ENCODE peak calls at places on chromosomes 16 and 17, in seven cellular contexts. R is Panc1, P is HCT116, S is HepG2, O is upper lobe of left lung, J is K562, Q is GM12878. M is an unnamed sample.
A peak's percentile ranks its signal among the peaks of the same experiment; 100 is the strongest.

GRCh38 chr17:35731932-35732805 is 730 bp downstream of the RASL10B start:
- ATAC-seq in Q (no peak), S (peak; percentile 63), J (no peak), O (peak; percentile 29), P (no peak), R (peak; percentile 14), M (peak; percentile 27)

GRCh38 chr16:11552445-11552844 is 34.3 kb downstream of the LITAF start:
- ATAC-seq in Q (no peak), R (no peak), O (no peak), P (no peak), J (no peak), S (no peak), M (no peak)

GRCh38 chr17:63309021-63309420 is 137.1 kb downstream of the CYB561 start:
- ATAC-seq in S (no peak), J (no peak), O (no peak), R (no peak), P (no peak), Q (no peak), M (no peak)

GRCh38 chr17:68484458-68484857 is 27.2 kb upstream of the WIPI1 start:
- ATAC-seq in O (no peak), S (no peak), Q (no peak), J (no peak), R (no peak), P (no peak), M (no peak)

GRCh38 chr17:79843917-79844815 is 4.9 kb upstream of the CBX4 start:
- ATAC-seq in Q (no peak), J (no peak), O (peak; percentile 78), R (peak; percentile 50), P (peak; percentile 3), S (peak; percentile 65), M (peak; percentile 66)

GRCh38 chr16:50166511-50167500 is 13.7 kb downstream of the TENT4B start:
- ATAC-seq in S (peak; percentile 80), P (peak; percentile 80), O (no peak), J (peak; percentile 44), Q (no peak), R (no peak), M (no peak)

GRCh38 chr17:79802736-79803420 is 6.0 kb upstream of the CBX8 start:
- ATAC-seq in P (no peak), S (peak; percentile 9), R (no peak), J (peak; percentile 93), O (no peak), Q (no peak), M (no peak)

GRCh38 chr17:3602499-3602898 is 6.7 kb downstream of the TRPV1 start:
- ATAC-seq in S (peak; percentile 33), O (no peak), P (peak; percentile 83), R (peak; percentile 44), J (peak; percentile 95), Q (peak; percentile 88), M (no peak)

GRCh38 chr17:73632513-73632912 is 11.7 kb downstream of the SDK2 start:
- ATAC-seq in R (no peak), J (no peak), S (no peak), Q (no peak), O (no peak), P (no peak), M (no peak)

GRCh38 chr17:64403881-64404460 is 13.3 kb upstream of the PECAM1 start:
- ATAC-seq in R (no peak), S (no peak), Q (peak; percentile 79), P (no peak), O (no peak), J (no peak), M (no peak)

GRCh38 chr17:82830249-82830661 is 9.6 kb downstream of the ZNF750 start:
- ATAC-seq in P (no peak), O (peak; percentile 73), R (no peak), Q (no peak), J (no peak), S (no peak), M (peak; percentile 56)

GRCh38 chr17:78779848-78780247 is 2.2 kb downstream of the CYTH1 start:
- ATAC-seq in R (no peak), Q (peak; percentile 33), J (no peak), P (no peak), O (no peak), S (no peak), M (no peak)

GRCh38 chr17:8939496-8940334 is 25.8 kb downstream of the PIK3R5 start:
- ATAC-seq in O (no peak), J (no peak), R (no peak), S (no peak), P (no peak), Q (peak; percentile 69), M (no peak)
- H3K4me3 ChIP-seq in O (no peak overlapping the region), J (no peak overlapping the region), R (no peak overlapping the region), S (no peak overlapping the region), P (no peak overlapping the region), Q (peak overlapping the region; percentile 10), M (no peak overlapping the region)

DNA sequence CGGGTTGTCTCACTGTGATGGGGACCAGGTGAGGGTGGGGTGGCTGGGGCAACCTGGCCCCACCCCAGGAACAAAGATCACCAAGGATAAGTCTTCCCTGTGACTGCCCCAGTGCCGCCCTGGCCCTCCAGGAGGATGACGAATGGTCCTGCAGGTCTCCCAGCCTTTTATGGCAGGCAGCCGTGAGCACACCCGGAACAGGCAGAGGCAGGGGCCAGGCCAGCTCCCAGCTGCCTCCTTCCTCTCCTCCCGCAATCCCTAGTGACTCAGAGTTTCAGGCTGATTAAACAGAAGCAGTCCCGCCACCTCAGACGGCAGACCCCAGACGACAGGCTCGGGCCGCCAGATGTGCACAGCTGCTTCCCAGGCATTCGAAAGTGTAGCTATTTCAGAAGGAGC is 13.3 kb downstream of the JUP start:
- ATAC-seq in S (peak; percentile 75), O (peak; percentile 2), P (peak; percentile 81), Q (no peak), J (no peak), R (peak; percentile 44), M (peak; percentile 57)
- TF ChIP-seq POLR2AphosphoS5 in S (no peak), O (peak; percentile 38), P (peak; percentile 50), Q (no peak), J (no peak), R (no peak), M (no peak)

DNA sequence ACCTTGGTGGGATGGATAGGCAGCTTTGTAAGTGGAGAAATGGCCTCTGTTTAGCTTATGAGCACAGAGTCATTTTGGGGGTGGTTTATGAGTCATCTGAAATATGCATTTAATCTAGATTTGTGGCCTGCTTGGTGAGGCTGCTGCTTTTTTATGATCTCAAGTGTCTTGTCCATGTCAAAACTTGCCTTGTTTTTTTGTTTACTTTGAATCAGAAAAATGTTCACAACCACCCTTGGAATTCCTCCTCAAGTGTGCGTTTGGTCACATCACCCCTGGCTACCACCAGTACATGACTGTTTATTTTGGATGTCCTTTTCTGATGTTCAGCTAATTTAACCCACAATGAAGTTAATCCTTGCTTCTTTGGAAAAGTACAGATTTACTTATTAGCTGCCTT is 64.6 kb downstream of the FTO start:
- ATAC-seq in Q (peak; percentile 45), S (no peak), O (peak; percentile 60), J (no peak), R (peak; percentile 89), P (peak; percentile 87), M (no peak)
- H3K4me3 ChIP-seq in Q (no peak overlapping the region), S (no peak overlapping the region), O (no peak overlapping the region), J (no peak overlapping the region), R (peak overlapping the region; percentile 25), P (no peak overlapping the region), M (no peak overlapping the region)

GRCh38 chr16:17921357-17921978 is 415.1 kb downstream of the NPIPA8 start:
- ATAC-seq in R (no peak), S (peak; percentile 94), P (peak; percentile 96), Q (peak; percentile 93), J (peak; percentile 91), O (no peak), M (no peak)
- TF ChIP-seq POLR2AphosphoS5 in R (no peak), S (no peak), P (no peak), Q (no peak), J (no peak), O (no peak), M (no peak)

DNA sequence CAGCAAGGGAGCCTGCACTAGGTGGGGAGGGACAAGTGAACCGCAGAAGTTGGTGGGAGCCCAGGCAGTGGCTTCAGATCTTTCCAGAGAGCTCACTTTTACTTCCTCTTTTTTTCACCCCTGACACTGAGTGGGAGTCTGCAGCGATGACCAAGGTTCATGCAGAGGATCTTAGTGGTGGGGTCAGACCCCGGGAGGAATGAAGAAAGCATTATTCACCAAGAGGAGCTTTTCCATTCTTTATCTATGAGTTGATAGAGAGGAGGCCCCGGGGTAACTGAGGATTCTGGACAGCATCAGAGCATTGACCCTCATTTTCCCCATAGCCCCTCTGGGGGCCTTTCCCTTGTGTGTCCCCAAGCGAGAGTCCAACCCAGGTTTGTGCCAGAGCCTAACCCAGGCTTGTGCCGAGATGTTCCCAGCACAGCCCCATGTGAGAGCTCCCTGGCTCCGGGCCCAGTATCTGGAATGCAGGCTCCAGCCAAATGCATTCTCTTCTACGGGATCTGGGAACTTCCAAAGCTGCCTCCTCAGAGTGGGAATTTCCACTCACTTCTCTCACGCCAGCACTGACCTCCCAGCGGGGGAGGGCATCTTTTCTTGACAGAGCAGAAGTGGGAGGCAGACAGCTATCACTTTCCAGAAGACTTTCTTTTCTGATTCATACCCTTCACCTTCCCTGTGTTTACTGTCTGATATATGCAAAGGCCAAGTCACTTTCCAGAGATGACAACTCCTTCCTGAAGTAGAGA is 2.8 kb upstream of the CCL2 start:
- ATAC-seq in P (no peak), J (peak; percentile 77), O (peak; percentile 61), S (no peak), Q (peak; percentile 89), R (peak; percentile 78), M (peak; percentile 88)
- H3K4me3 ChIP-seq in P (no peak overlapping the region), J (no peak overlapping the region), O (no peak overlapping the region), S (no peak overlapping the region), Q (no peak overlapping the region), R (peak overlapping the region; percentile 12), M (no peak overlapping the region)

DNA sequence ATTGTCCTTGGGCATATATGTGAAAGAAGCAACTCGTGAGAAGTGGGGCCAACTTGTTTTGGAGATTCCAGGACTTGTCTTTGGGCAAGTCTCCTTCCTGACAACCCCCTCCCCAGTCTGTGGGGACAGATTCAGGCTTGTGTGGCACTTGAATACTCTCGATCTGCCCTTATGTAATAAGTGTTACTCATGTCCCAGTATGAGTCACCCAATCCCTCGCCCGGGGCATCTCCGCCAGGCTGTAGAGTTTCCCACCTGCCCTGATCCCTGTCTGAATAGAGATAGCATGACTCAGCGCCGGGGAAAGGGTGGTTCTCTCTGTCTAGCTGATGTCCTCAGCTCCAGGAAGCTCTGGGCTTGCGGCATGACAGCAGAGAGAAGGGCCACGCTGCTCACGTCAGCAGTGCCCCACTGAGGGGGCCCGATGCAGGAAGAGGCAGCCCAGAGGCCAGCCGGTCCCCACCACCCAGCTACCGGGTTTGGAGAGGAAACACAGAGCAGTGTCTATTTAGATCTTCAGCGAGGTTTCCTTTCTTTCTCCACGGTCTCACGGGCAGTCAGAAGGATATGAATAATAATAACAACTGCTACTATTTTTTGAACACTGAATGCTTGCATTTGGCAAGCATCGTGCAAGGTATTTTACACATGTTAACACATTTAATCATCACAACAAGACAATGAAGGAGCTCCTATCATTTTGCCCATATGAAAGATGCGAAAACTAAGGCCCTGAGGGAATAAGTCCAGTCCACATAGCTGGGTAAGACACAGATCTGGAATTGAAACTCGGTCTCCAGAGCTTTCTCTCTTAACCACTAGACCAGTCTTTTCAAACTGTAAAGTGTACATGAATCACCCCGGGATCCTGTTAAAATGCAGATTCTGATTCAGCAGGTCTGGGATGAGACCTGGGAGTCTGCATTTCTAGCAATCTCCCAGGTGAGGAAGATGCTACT is 426.7 kb upstream of the MAF start:
- ATAC-seq in J (peak; percentile 97), P (no peak), Q (peak; percentile 58), S (peak; percentile 98), R (peak; percentile 63), O (peak; percentile 92), M (peak; percentile 84)
- TF ChIP-seq POLR2AphosphoS5 in J (peak; percentile 23), P (no peak), Q (no peak), S (no peak), R (no peak), O (peak; percentile 61), M (peak; percentile 77)

M was measured in gastroesophageal sphincter.